ENCODE peak calls at places on chromosomes 12 and 14, in six cellular contexts. Z is CD8-positive, alpha-beta memory T cell; R is endodermal cell; O is transverse colon; K is left lung; T is heart right ventricle. G is an unnamed sample.
A peak's percentile ranks its signal among the peaks of the same experiment; 100 is the strongest.

GRCh38 chr14:91817566-91818325 is 49.6 kb downstream of the TC2N start:
- DNase-seq in R (no peak), K (no peak), T (no peak), Z (no peak), O (no peak), G (no peak)

GRCh38 chr12:50192908-50193307 is 25.7 kb upstream of the CERS5 start:
- DNase-seq in T (no peak), Z (no peak), O (no peak), R (no peak), K (no peak), G (no peak)

GRCh38 chr14:65850429-65851145 is 438.1 kb downstream of the FUT8 start:
- DNase-seq in T (no peak), R (peak; percentile 36), Z (peak; percentile 70), O (peak; percentile 14), K (no peak), G (no peak)

GRCh38 chr14:92560106-92560865 is 46.7 kb downstream of the RIN3 start:
- DNase-seq in Z (no peak), R (no peak), T (no peak), O (no peak), K (peak; percentile 13), G (no peak)

GRCh38 chr12:10771132-10771733 is 31.2 kb downstream of the TAS2R7 start:
- DNase-seq in R (no peak), Z (no peak), T (no peak), O (no peak), K (no peak), G (no peak)

GRCh38 chr12:69900720-69901131 is 75.7 kb downstream of the MYRFL start:
- DNase-seq in T (peak; percentile 85), K (peak; percentile 53), O (peak; percentile 77), R (peak; percentile 93), Z (peak; percentile 64), G (peak; percentile 68)

GRCh38 chr12:39505025-39505424 is 62.1 kb upstream of the KIF21A start:
- DNase-seq in K (no peak), T (no peak), R (no peak), Z (no peak), O (no peak), G (no peak)

GRCh38 chr12:55996715-55997534 is at the start of gene SUOX:
- DNase-seq in T (peak; percentile 97), O (peak; percentile 97), Z (no peak), K (peak; percentile 98), R (peak; percentile 100), G (peak; percentile 98)

GRCh38 chr12:26711569-26711968 is 121.4 kb downstream of the ITPR2 start:
- DNase-seq in Z (no peak), R (no peak), O (no peak), K (no peak), T (no peak), G (no peak)

GRCh38 chr12:72207094-72207493 is 65.1 kb upstream of the TRHDE start:
- DNase-seq in T (no peak), Z (no peak), K (no peak), O (no peak), R (no peak), G (no peak)

GRCh38 chr12:132186857-132187620 is 42.8 kb downstream of the NOC4L start:
- DNase-seq in Z (no peak), T (no peak), K (no peak), O (no peak), R (no peak), G (no peak)

GRCh38 chr12:113932411-113933196 is 33.5 kb downstream of the RBM19 start:
- DNase-seq in Z (no peak), R (peak; percentile 66), T (no peak), O (no peak), K (no peak), G (no peak)

GRCh38 chr12:10031318-10031717 is 836 bp downstream of the CLEC9A start:
- DNase-seq in O (no peak), Z (no peak), K (no peak), T (no peak), R (no peak), G (no peak)

GRCh38 chr14:31672709-31673108 is 111.5 kb downstream of the NUBPL start:
- DNase-seq in Z (no peak), T (no peak), O (no peak), R (no peak), K (no peak), G (no peak)

GRCh38 chr14:91381801-91382670 is 35.6 kb downstream of the CCDC88C start:
- DNase-seq in R (no peak), Z (no peak), T (no peak), O (no peak), K (no peak), G (peak; percentile 6)

GRCh38 chr14:38278035-38278434 is 22.1 kb upstream of the CLEC14A start:
- DNase-seq in Z (no peak), T (no peak), K (no peak), O (no peak), R (no peak), G (no peak)

GRCh38 chr12:103672401-103673119 is 85.5 kb downstream of the STAB2 start:
- DNase-seq in Z (no peak), O (peak; percentile 27), T (no peak), K (no peak), R (no peak), G (no peak)

GRCh38 chr14:54475187-54475881 is 13.4 kb downstream of the GMFB start:
- DNase-seq in O (no peak), K (no peak), T (no peak), R (no peak), Z (no peak), G (no peak)

GRCh38 chr14:62081012-62081612 is 318.9 kb downstream of the SNAPC1 start:
- DNase-seq in K (no peak), R (no peak), O (peak; percentile 30), Z (no peak), T (no peak), G (no peak)

GRCh38 chr12:132423251-132424117 is 66.5 kb upstream of the FBRSL1 start:
- DNase-seq in Z (no peak), T (no peak), R (peak; percentile 88), K (no peak), O (no peak), G (no peak)

GRCh38 chr14:22689186-22689585 is 45.0 kb upstream of the OR6J1 start:
- DNase-seq in T (no peak), R (no peak), Z (no peak), O (no peak), K (no peak), G (no peak)

GRCh38 chr12:93918900-93919299 is 229.5 kb upstream of the PLXNC1 start:
- DNase-seq in Z (no peak), R (no peak), T (no peak), O (no peak), K (no peak), G (no peak)

GRCh38 chr14:100566119-100566518 is 21.1 kb downstream of the BEGAIN start:
- DNase-seq in O (peak; percentile 83), Z (no peak), K (no peak), R (no peak), T (no peak), G (no peak)

GRCh38 chr12:27272375-27273028 is 28.4 kb downstream of the STK38L start:
- DNase-seq in K (no peak), R (no peak), Z (no peak), T (no peak), O (no peak), G (no peak)

GRCh38 chr12:95204141-95204866 is 13.0 kb downstream of the FGD6 start:
- DNase-seq in O (peak; percentile 55), Z (no peak), T (peak; percentile 27), R (peak; percentile 90), K (peak; percentile 67), G (no peak)

GRCh38 chr12:119301367-119301766 is 33.2 kb upstream of the CCDC60 start:
- DNase-seq in O (no peak), T (no peak), R (no peak), Z (no peak), K (no peak), G (no peak)

GRCh38 chr14:23931705-23932314 is 21.8 kb upstream of the DHRS4 start:
- DNase-seq in O (no peak), T (no peak), Z (no peak), R (no peak), K (no peak), G (no peak)

GRCh38 chr14:62015945-62016344 is 253.7 kb downstream of the SNAPC1 start:
- DNase-seq in R (no peak), T (no peak), O (no peak), Z (no peak), K (no peak), G (no peak)

GRCh38 chr12:65695077-65695865 is 129.0 kb upstream of the HMGA2 start:
- DNase-seq in R (peak; percentile 63), K (peak; percentile 69), Z (no peak), T (peak; percentile 16), O (peak; percentile 27), G (peak; percentile 33)

GRCh38 chr14:51862171-51862838 is 1.9 kb downstream of the GNG2 start:
- DNase-seq in T (no peak), K (no peak), O (no peak), Z (no peak), R (no peak), G (no peak)
- H3K4me3 ChIP-seq in T (peak overlapping the region; percentile 56), K (peak overlapping the region; percentile 47), O (peak overlapping the region; percentile 8), Z (peak overlapping the region; percentile 98), R (peak overlapping the region; percentile 89), G (peak overlapping the region; percentile 51)

DNA sequence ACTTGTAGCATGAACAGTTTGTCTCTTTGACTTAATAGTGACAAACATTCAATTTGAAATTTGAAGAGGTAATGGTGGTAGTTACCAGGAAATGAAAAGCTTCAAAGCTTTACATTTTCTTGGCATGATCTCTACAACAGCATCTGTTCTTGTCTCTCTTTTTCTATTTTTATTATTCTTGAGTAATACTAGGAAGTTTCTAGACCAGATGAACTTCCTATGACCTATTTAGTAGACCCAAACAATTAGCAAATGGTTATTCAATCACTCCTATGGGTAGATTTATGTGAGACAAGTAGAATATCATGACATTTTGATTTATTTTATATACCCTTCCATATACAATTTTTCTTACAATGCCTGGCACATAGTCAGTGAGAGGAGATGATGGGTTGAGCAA is 511.7 kb downstream of the FOXG1 start:
- DNase-seq in K (no peak), T (no peak), O (no peak), R (no peak), Z (no peak), G (no peak)
- H3K4me1 ChIP-seq in K (no peaks in the 10 kb centered on the region), T (no peaks in the 10 kb centered on the region), O (no peaks in the 10 kb centered on the region), R (no peaks in the 10 kb centered on the region), Z (no peaks in the 10 kb centered on the region), G (no peaks in the 10 kb centered on the region)

GRCh38 chr14:106024983-106025604 is 498.7 kb downstream of the TMEM121 start:
- DNase-seq in R (no peak), K (no peak), O (no peak), T (no peak), Z (no peak), G (no peak)
- H3K9me3 ChIP-seq in R (peaks cover 27% of the 10 kb centered on the region), K (no peaks in the 10 kb centered on the region), O (no peaks in the 10 kb centered on the region), T (no peaks in the 10 kb centered on the region), Z (no peaks in the 10 kb centered on the region), G (peaks cover 6% of the 10 kb centered on the region)

DNA sequence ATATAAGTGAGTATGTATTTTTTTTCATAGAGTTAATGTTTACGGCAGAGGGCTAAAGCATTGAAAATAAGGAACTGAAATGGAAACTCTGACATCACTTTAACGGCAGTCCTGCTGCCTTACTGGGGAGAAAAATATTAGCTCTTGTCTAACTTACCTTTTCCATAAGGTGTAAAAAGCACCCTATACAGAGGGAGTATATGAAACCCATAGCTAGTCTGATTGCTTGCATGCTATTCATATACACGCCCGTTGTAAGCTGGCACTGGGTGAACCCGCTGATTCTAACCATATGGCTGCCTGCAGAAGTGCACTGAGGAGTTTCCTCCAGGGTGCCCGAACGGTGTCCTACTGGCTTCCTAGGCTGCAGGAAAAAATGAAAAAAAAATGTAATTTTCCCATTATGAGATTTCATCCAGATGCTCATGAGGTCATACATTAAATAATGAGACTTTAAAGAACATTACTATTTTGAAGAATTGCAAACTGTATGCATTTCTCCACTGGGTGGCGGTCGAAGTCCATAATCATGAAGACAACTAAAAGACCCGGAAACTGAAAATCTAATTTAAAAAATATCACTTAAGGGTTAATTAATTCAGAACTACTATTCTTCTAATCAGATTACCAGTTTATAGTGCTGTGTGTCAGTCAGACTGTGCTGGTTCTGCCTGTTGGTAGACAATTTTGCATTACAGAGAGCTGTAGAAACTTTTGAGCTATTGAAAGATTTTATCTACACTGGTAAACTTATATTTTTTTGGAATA is 144.7 kb downstream of the ALX1 start:
- DNase-seq in Z (no peak), R (peak; percentile 81), O (peak; percentile 51), K (no peak), T (no peak), G (no peak)
- H3K4me3 ChIP-seq in Z (no peak overlapping the region), R (no peak overlapping the region), O (no peak overlapping the region), K (no peak overlapping the region), T (no peak overlapping the region), G (no peak overlapping the region)